ENCODE peak calls at places on chromosome 19, in six cellular contexts. One of them, this sample, is unnamed.

GRCh38 chr19:38057954-38058690 is 151.1 kb downstream of the SIPA1L3 start:
- DNase-seq in RWPE1: no peak
- DNase-seq in heart right ventricle: no peak
- DNase-seq in transverse colon: peak
- DNase-seq in psoas muscle: no peak
- DNase-seq in HL-60: no peak
- DNase-seq in this sample: peak

GRCh38 chr19:33419763-33420080 is 46.2 kb downstream of the CEBPG start:
- DNase-seq in RWPE1: no peak
- DNase-seq in heart right ventricle: no peak
- DNase-seq in transverse colon: no peak
- DNase-seq in psoas muscle: no peak
- DNase-seq in HL-60: no peak
- DNase-seq in this sample: no peak

GRCh38 chr19:33125929-33126388 is 6.0 kb upstream of the WDR88 start:
- DNase-seq in RWPE1: peak
- DNase-seq in heart right ventricle: no peak
- DNase-seq in transverse colon: peak
- DNase-seq in psoas muscle: peak
- DNase-seq in HL-60: peak
- DNase-seq in this sample: peak

GRCh38 chr19:4521170-4521887 is 3.0 kb upstream of the PLIN4 start:
- DNase-seq in RWPE1: no peak
- DNase-seq in heart right ventricle: no peak
- DNase-seq in transverse colon: no peak
- DNase-seq in psoas muscle: no peak
- DNase-seq in HL-60: no peak
- DNase-seq in this sample: no peak

GRCh38 chr19:44603201-44603945 is 10.0 kb upstream of the IGSF23 start:
- DNase-seq in RWPE1: peak
- DNase-seq in heart right ventricle: no peak
- DNase-seq in transverse colon: no peak
- DNase-seq in psoas muscle: no peak
- DNase-seq in HL-60: no peak
- DNase-seq in this sample: no peak

GRCh38 chr19:3671680-3672574 is 28.3 kb downstream of the PIP5K1C start:
- DNase-seq in RWPE1: no peak
- DNase-seq in heart right ventricle: no peak
- DNase-seq in transverse colon: no peak
- DNase-seq in psoas muscle: no peak
- DNase-seq in HL-60: no peak
- DNase-seq in this sample: no peak

GRCh38 chr19:34824686-34825085 is 51.7 kb upstream of the ZNF599 start:
- DNase-seq in RWPE1: no peak
- DNase-seq in heart right ventricle: no peak
- DNase-seq in transverse colon: no peak
- DNase-seq in psoas muscle: no peak
- DNase-seq in HL-60: no peak
- DNase-seq in this sample: no peak

GRCh38 chr19:56080669-56081401 is 40.3 kb downstream of the ZNF787 start:
- DNase-seq in RWPE1: peak
- DNase-seq in heart right ventricle: peak
- DNase-seq in transverse colon: peak
- DNase-seq in psoas muscle: peak
- DNase-seq in HL-60: peak
- DNase-seq in this sample: no peak

GRCh38 chr19:14412436-14413071 is 6.6 kb downstream of the DDX39A start:
- DNase-seq in RWPE1: no peak
- DNase-seq in heart right ventricle: no peak
- DNase-seq in transverse colon: no peak
- DNase-seq in psoas muscle: no peak
- DNase-seq in HL-60: no peak
- DNase-seq in this sample: no peak

GRCh38 chr19:37936166-37936565 is 29.2 kb downstream of the SIPA1L3 start:
- DNase-seq in RWPE1: no peak
- DNase-seq in heart right ventricle: no peak
- DNase-seq in transverse colon: peak
- DNase-seq in psoas muscle: no peak
- DNase-seq in HL-60: no peak
- DNase-seq in this sample: peak

GRCh38 chr19:39515551-39516191 is 732 bp downstream of the SELENOV start:
- DNase-seq in RWPE1: no peak
- DNase-seq in heart right ventricle: no peak
- DNase-seq in transverse colon: no peak
- DNase-seq in psoas muscle: no peak
- DNase-seq in HL-60: no peak
- DNase-seq in this sample: no peak

GRCh38 chr19:4866595-4867424 is 657 bp downstream of the PLIN3 start:
- DNase-seq in RWPE1: peak
- DNase-seq in heart right ventricle: peak
- DNase-seq in transverse colon: peak
- DNase-seq in psoas muscle: peak
- DNase-seq in HL-60: peak
- DNase-seq in this sample: no peak

GRCh38 chr19:33085570-33086128 is 4.7 kb downstream of the GPATCH1 start:
- DNase-seq in RWPE1: no peak
- DNase-seq in heart right ventricle: no peak
- DNase-seq in transverse colon: no peak
- DNase-seq in psoas muscle: no peak
- DNase-seq in HL-60: no peak
- DNase-seq in this sample: no peak

GRCh38 chr19:15265849-15266248 is 33.6 kb upstream of the EPHX3 start:
- DNase-seq in RWPE1: peak
- DNase-seq in heart right ventricle: peak
- DNase-seq in transverse colon: peak
- DNase-seq in psoas muscle: peak
- DNase-seq in HL-60: no peak
- DNase-seq in this sample: peak

GRCh38 chr19:6717036-6717435 is 3.4 kb downstream of the C3 start:
- DNase-seq in RWPE1: no peak
- DNase-seq in heart right ventricle: no peak
- DNase-seq in transverse colon: no peak
- DNase-seq in psoas muscle: no peak
- DNase-seq in HL-60: no peak
- DNase-seq in this sample: no peak

GRCh38 chr19:48244289-48244688 is 11.4 kb downstream of the CARD8 start:
- DNase-seq in RWPE1: no peak
- DNase-seq in heart right ventricle: no peak
- DNase-seq in transverse colon: no peak
- DNase-seq in psoas muscle: no peak
- DNase-seq in HL-60: peak
- DNase-seq in this sample: no peak

GRCh38 chr19:50462970-50463369 is 13.3 kb upstream of the EMC10 start:
- DNase-seq in RWPE1: no peak
- DNase-seq in heart right ventricle: no peak
- DNase-seq in transverse colon: no peak
- DNase-seq in psoas muscle: no peak
- DNase-seq in HL-60: no peak
- DNase-seq in this sample: no peak

GRCh38 chr19:50465000-50465399 is 11.3 kb upstream of the EMC10 start:
- DNase-seq in RWPE1: no peak
- DNase-seq in heart right ventricle: no peak
- DNase-seq in transverse colon: no peak
- DNase-seq in psoas muscle: no peak
- DNase-seq in HL-60: no peak
- DNase-seq in this sample: no peak

GRCh38 chr19:50467566-50467965 is 8.7 kb upstream of the EMC10 start:
- DNase-seq in RWPE1: no peak
- DNase-seq in heart right ventricle: no peak
- DNase-seq in transverse colon: no peak
- DNase-seq in psoas muscle: no peak
- DNase-seq in HL-60: no peak
- DNase-seq in this sample: no peak

GRCh38 chr19:50464348-50464747 is 12.0 kb upstream of the EMC10 start:
- DNase-seq in RWPE1: no peak
- DNase-seq in heart right ventricle: no peak
- DNase-seq in transverse colon: no peak
- DNase-seq in psoas muscle: no peak
- DNase-seq in HL-60: no peak
- DNase-seq in this sample: no peak

DNA sequence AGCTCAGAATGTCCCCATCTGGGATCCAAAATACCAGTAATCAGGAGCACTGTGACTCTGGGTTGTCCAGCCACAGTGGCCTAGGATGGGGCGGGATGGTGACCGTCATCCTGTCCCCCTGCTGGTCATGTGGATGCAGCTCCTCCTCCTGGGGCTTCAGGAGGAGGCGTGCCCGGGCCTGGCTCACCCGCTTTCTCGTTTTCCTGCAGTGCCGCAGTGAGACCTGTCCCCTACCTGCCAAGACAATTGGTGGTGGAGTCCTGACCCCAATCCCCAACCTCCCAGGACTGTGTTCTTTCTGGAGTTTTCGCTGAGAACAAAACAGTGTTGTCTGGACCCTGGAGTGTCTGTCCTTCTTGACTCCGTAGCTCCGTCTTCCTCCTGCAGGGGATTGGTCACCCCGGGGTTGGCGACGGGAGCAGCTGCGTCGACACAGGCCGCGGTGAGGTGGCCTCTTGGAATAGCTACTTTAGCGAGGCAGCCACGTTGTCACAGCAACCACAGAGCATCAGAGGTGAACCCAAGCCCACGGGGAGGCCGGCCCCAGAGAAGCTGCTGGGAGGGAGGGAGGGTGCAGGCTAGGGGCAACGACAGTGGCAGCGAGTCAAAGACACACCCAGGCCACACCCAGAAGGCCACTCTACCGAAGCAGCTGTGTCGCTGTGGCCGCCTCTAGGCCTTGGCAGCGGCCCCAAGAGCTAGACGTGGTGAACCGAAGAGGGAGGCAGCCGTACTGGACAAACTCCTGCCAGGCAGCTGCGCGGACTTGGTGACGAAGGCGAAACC is 10.1 kb upstream of the EMC10 start:
- DNase-seq in RWPE1: no peak
- DNase-seq in heart right ventricle: no peak
- DNase-seq in transverse colon: peak
- DNase-seq in psoas muscle: peak
- DNase-seq in HL-60: no peak
- DNase-seq in this sample: no peak
- TF ChIP-seq CTCF in RWPE1: no peak
- TF ChIP-seq CTCF in heart right ventricle: no peak
- TF ChIP-seq CTCF in transverse colon: no peak
- TF ChIP-seq CTCF in psoas muscle: peak
- TF ChIP-seq CTCF in HL-60: no peak
- TF ChIP-seq CTCF in this sample: no peak

GRCh38 chr19:8373867-8374813 is 10.2 kb downstream of the ANGPTL4 start:
- DNase-seq in RWPE1: no peak
- DNase-seq in heart right ventricle: no peak
- DNase-seq in transverse colon: peak
- DNase-seq in psoas muscle: peak
- DNase-seq in HL-60: no peak
- DNase-seq in this sample: peak

DNA sequence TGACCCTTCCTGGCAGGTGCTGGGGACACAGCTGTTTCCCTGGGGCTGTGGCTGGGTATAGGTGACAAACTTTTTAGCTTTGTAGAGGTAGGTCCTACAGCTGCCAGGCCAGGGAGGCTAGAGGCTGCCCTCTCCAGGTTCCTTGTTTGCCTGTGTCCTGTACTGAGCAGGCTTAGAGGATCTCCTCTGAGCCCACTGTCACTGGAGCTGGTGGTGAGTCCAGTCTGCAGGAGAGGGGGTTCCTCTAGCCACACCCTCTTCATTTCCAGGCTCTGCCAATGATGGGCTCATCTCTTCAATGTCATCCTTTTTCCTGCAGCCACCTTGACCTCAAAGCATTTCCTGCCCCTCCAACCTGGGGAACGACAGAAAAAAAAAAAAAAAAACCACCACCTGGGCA is 12.6 kb upstream of the RAB11B start:
- DNase-seq in RWPE1: no peak
- DNase-seq in heart right ventricle: no peak
- DNase-seq in transverse colon: no peak
- DNase-seq in psoas muscle: peak
- DNase-seq in HL-60: no peak
- DNase-seq in this sample: no peak
- TF ChIP-seq CTCF in RWPE1: no peak
- TF ChIP-seq CTCF in heart right ventricle: no peak
- TF ChIP-seq CTCF in transverse colon: no peak
- TF ChIP-seq CTCF in psoas muscle: no peak
- TF ChIP-seq CTCF in HL-60: no peak
- TF ChIP-seq CTCF in this sample: no peak

DNA sequence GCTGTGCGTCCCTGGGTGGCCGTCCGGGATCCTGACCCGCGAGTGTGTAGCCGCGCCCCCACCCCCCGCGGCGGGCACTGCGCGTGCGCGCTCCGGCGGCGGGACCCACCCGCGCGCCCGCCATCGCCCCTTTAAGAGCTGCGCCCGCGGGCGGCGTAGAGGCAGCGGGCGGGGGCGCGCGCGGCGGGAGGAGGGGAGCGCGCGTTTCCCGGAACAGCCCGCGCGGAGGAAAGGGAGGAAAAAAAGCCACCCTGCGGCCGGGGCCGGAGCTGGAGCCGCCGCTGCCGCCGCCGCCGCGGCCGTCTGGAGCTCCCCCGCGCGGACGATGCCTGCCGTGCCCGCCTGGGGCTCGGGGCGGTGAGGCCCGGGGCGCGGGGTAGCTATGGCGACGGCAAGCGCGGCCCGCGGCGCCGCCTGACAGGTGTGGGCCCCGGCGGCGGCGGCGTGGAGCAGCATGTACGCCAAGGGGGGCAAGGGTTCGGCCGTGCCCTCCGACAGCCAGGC is at the start of gene SSBP4:
- DNase-seq in RWPE1: peak
- DNase-seq in heart right ventricle: peak
- DNase-seq in transverse colon: peak
- DNase-seq in psoas muscle: peak
- DNase-seq in HL-60: peak
- DNase-seq in this sample: peak
- TF ChIP-seq CTCF in RWPE1: peak
- TF ChIP-seq CTCF in heart right ventricle: peak
- TF ChIP-seq CTCF in transverse colon: peak
- TF ChIP-seq CTCF in psoas muscle: peak
- TF ChIP-seq CTCF in HL-60: no peak
- TF ChIP-seq CTCF in this sample: peak

GRCh38 chr19:31461814-31462539 is 112.7 kb upstream of the TSHZ3 start:
- DNase-seq in RWPE1: no peak
- DNase-seq in heart right ventricle: no peak
- DNase-seq in transverse colon: no peak
- DNase-seq in psoas muscle: no peak
- DNase-seq in HL-60: no peak
- DNase-seq in this sample: no peak
- TF ChIP-seq CTCF in RWPE1: no peak
- TF ChIP-seq CTCF in heart right ventricle: no peak
- TF ChIP-seq CTCF in transverse colon: no peak
- TF ChIP-seq CTCF in psoas muscle: no peak
- TF ChIP-seq CTCF in HL-60: no peak
- TF ChIP-seq CTCF in this sample: peak

GRCh38 chr19:1064661-1065605 is 2.0 kb upstream of the ARHGAP45 start:
- DNase-seq in RWPE1: peak
- DNase-seq in heart right ventricle: peak
- DNase-seq in transverse colon: peak
- DNase-seq in psoas muscle: peak
- DNase-seq in HL-60: peak
- DNase-seq in this sample: no peak
- TF ChIP-seq CTCF in RWPE1: peak
- TF ChIP-seq CTCF in heart right ventricle: peak
- TF ChIP-seq CTCF in transverse colon: peak
- TF ChIP-seq CTCF in psoas muscle: peak
- TF ChIP-seq CTCF in HL-60: peak
- TF ChIP-seq CTCF in this sample: peak

GRCh38 chr19:19410553-19411550 is 5.4 kb downstream of the GATAD2A start:
- DNase-seq in RWPE1: no peak
- DNase-seq in heart right ventricle: no peak
- DNase-seq in transverse colon: no peak
- DNase-seq in psoas muscle: no peak
- DNase-seq in HL-60: no peak
- DNase-seq in this sample: no peak
- TF ChIP-seq CTCF in RWPE1: no peak
- TF ChIP-seq CTCF in heart right ventricle: no peak
- TF ChIP-seq CTCF in transverse colon: no peak
- TF ChIP-seq CTCF in psoas muscle: no peak
- TF ChIP-seq CTCF in HL-60: no peak
- TF ChIP-seq CTCF in this sample: no peak